ENCODE peak calls at places on chromosomes 11 and 22, in six cellular contexts. One of them, this sample, is unnamed.
A peak's percentile ranks its signal among the peaks of the same experiment; 100 is the strongest.

GRCh38 chr11:29318134-29318845 is 698.5 kb downstream of the KCNA4 start:
- DNase-seq in cardiac muscle cell: no peak
- DNase-seq in stomach: no peak
- DNase-seq in body of pancreas: no peak
- DNase-seq in kidney: no peak
- DNase-seq in mammary epithelial cell: peak; percentile 30
- DNase-seq in this sample: no peak

GRCh38 chr22:42644422-42645340 is 4.3 kb upstream of the ATP5MGL start:
- DNase-seq in cardiac muscle cell: peak; percentile 67
- DNase-seq in kidney: no peak
- DNase-seq in stomach: peak; percentile 52
- DNase-seq in body of pancreas: peak; percentile 37
- DNase-seq in mammary epithelial cell: no peak
- DNase-seq in this sample: no peak

GRCh38 chr11:9150501-9150900 is 59.1 kb upstream of the SCUBE2 start:
- DNase-seq in cardiac muscle cell: peak; percentile 39
- DNase-seq in stomach: no peak
- DNase-seq in kidney: no peak
- DNase-seq in mammary epithelial cell: peak; percentile 74
- DNase-seq in body of pancreas: no peak
- DNase-seq in this sample: no peak

GRCh38 chr11:61065955-61066638 is 36.2 kb upstream of the CD5 start:
- DNase-seq in cardiac muscle cell: no peak
- DNase-seq in body of pancreas: no peak
- DNase-seq in mammary epithelial cell: no peak
- DNase-seq in stomach: no peak
- DNase-seq in kidney: no peak
- DNase-seq in this sample: no peak

GRCh38 chr22:45678961-45679912 is 7.6 kb downstream of the ATXN10 start:
- DNase-seq in kidney: no peak
- DNase-seq in mammary epithelial cell: peak; percentile 81
- DNase-seq in body of pancreas: no peak
- DNase-seq in stomach: no peak
- DNase-seq in cardiac muscle cell: no peak
- DNase-seq in this sample: no peak

GRCh38 chr11:115504279-115505158 is at the start of gene CADM1:
- DNase-seq in stomach: peak; percentile 96
- DNase-seq in mammary epithelial cell: peak; percentile 90
- DNase-seq in kidney: peak; percentile 98
- DNase-seq in cardiac muscle cell: peak; percentile 82
- DNase-seq in body of pancreas: peak; percentile 98
- DNase-seq in this sample: peak; percentile 97

GRCh38 chr11:23778971-23779370 is 717.9 kb upstream of the LUZP2 start:
- DNase-seq in stomach: no peak
- DNase-seq in kidney: no peak
- DNase-seq in cardiac muscle cell: peak; percentile 25
- DNase-seq in body of pancreas: no peak
- DNase-seq in mammary epithelial cell: no peak
- DNase-seq in this sample: no peak

GRCh38 chr11:122668562-122669090 is 13.1 kb downstream of the UBASH3B start:
- DNase-seq in cardiac muscle cell: peak; percentile 23
- DNase-seq in mammary epithelial cell: peak; percentile 64
- DNase-seq in body of pancreas: no peak
- DNase-seq in kidney: no peak
- DNase-seq in stomach: no peak
- DNase-seq in this sample: no peak

GRCh38 chr22:42702675-42703074 is 18.0 kb downstream of the A4GALT start:
- DNase-seq in mammary epithelial cell: no peak
- DNase-seq in cardiac muscle cell: no peak
- DNase-seq in kidney: peak; percentile 56
- DNase-seq in body of pancreas: no peak
- DNase-seq in stomach: no peak
- DNase-seq in this sample: no peak

GRCh38 chr22:39530692-39531331 is 1.7 kb downstream of the RPS19BP1 start:
- DNase-seq in cardiac muscle cell: peak; percentile 61
- DNase-seq in body of pancreas: peak; percentile 55
- DNase-seq in kidney: peak; percentile 57
- DNase-seq in mammary epithelial cell: no peak
- DNase-seq in stomach: no peak
- DNase-seq in this sample: peak; percentile 60

GRCh38 chr22:42438293-42438650 is 6.1 kb upstream of the NFAM1 start:
- DNase-seq in stomach: no peak
- DNase-seq in kidney: no peak
- DNase-seq in cardiac muscle cell: no peak
- DNase-seq in body of pancreas: no peak
- DNase-seq in mammary epithelial cell: no peak
- DNase-seq in this sample: no peak

GRCh38 chr11:121300972-121301699 is 8.6 kb downstream of the SC5D start:
- DNase-seq in body of pancreas: no peak
- DNase-seq in kidney: no peak
- DNase-seq in cardiac muscle cell: peak; percentile 38
- DNase-seq in mammary epithelial cell: no peak
- DNase-seq in stomach: no peak
- DNase-seq in this sample: no peak

GRCh38 chr11:35364101-35364780 is 55.1 kb downstream of the SLC1A2 start:
- DNase-seq in cardiac muscle cell: peak; percentile 93
- DNase-seq in stomach: peak; percentile 69
- DNase-seq in mammary epithelial cell: peak; percentile 85
- DNase-seq in kidney: peak; percentile 78
- DNase-seq in body of pancreas: peak; percentile 86
- DNase-seq in this sample: no peak

GRCh38 chr11:119108151-119108856 is 1.2 kb downstream of the C2CD2L start:
- DNase-seq in kidney: peak; percentile 87
- DNase-seq in mammary epithelial cell: peak; percentile 37
- DNase-seq in cardiac muscle cell: peak; percentile 56
- DNase-seq in body of pancreas: peak; percentile 55
- DNase-seq in stomach: peak; percentile 53
- DNase-seq in this sample: peak; percentile 72

GRCh38 chr22:29385305-29385704 is 3.1 kb downstream of the AP1B1 start:
- DNase-seq in mammary epithelial cell: no peak
- DNase-seq in cardiac muscle cell: no peak
- DNase-seq in body of pancreas: no peak
- DNase-seq in kidney: no peak
- DNase-seq in stomach: no peak
- DNase-seq in this sample: no peak

GRCh38 chr11:120334332-120334731 is 1.9 kb upstream of the ARHGEF12 start:
- DNase-seq in body of pancreas: no peak
- DNase-seq in stomach: no peak
- DNase-seq in cardiac muscle cell: no peak
- DNase-seq in mammary epithelial cell: no peak
- DNase-seq in kidney: no peak
- DNase-seq in this sample: no peak

GRCh38 chr11:118304227-118304808 is at the start of gene CD3E:
- DNase-seq in stomach: no peak
- DNase-seq in mammary epithelial cell: no peak
- DNase-seq in cardiac muscle cell: no peak
- DNase-seq in body of pancreas: no peak
- DNase-seq in kidney: no peak
- DNase-seq in this sample: peak; percentile 42

GRCh38 chr22:44883011-44883421 is 126.8 kb downstream of the PHF21B start:
- DNase-seq in body of pancreas: no peak
- DNase-seq in kidney: peak; percentile 67
- DNase-seq in mammary epithelial cell: no peak
- DNase-seq in stomach: no peak
- DNase-seq in cardiac muscle cell: no peak
- DNase-seq in this sample: no peak

GRCh38 chr11:67631853-67632174 is 2.1 kb upstream of the NUDT8 start:
- DNase-seq in kidney: no peak
- DNase-seq in mammary epithelial cell: no peak
- DNase-seq in stomach: no peak
- DNase-seq in body of pancreas: no peak
- DNase-seq in cardiac muscle cell: no peak
- DNase-seq in this sample: no peak
- H3K4me3 ChIP-seq in kidney: no peak overlapping the region
- H3K4me3 ChIP-seq in mammary epithelial cell: no peak overlapping the region
- H3K4me3 ChIP-seq in stomach: no peak overlapping the region
- H3K4me3 ChIP-seq in body of pancreas: no peak overlapping the region
- H3K4me3 ChIP-seq in cardiac muscle cell: no peak overlapping the region
- H3K4me3 ChIP-seq in this sample: no peak overlapping the region

GRCh38 chr11:126561327-126561893 is 205.9 kb downstream of the ST3GAL4 start:
- DNase-seq in cardiac muscle cell: peak; percentile 75
- DNase-seq in stomach: no peak
- DNase-seq in mammary epithelial cell: peak; percentile 41
- DNase-seq in body of pancreas: peak; percentile 33
- DNase-seq in kidney: no peak
- DNase-seq in this sample: peak; percentile 73

GRCh38 chr11:126570489-126570888 is 215.0 kb downstream of the ST3GAL4 start:
- DNase-seq in stomach: no peak
- DNase-seq in body of pancreas: no peak
- DNase-seq in kidney: peak; percentile 10
- DNase-seq in cardiac muscle cell: no peak
- DNase-seq in mammary epithelial cell: no peak
- DNase-seq in this sample: peak; percentile 2

GRCh38 chr11:126567419-126567818 is 211.9 kb downstream of the ST3GAL4 start:
- DNase-seq in mammary epithelial cell: no peak
- DNase-seq in kidney: no peak
- DNase-seq in cardiac muscle cell: no peak
- DNase-seq in stomach: no peak
- DNase-seq in body of pancreas: peak; percentile 38
- DNase-seq in this sample: no peak

GRCh38 chr11:126564588-126564987 is 209.1 kb downstream of the ST3GAL4 start:
- DNase-seq in cardiac muscle cell: no peak
- DNase-seq in stomach: no peak
- DNase-seq in kidney: no peak
- DNase-seq in mammary epithelial cell: no peak
- DNase-seq in body of pancreas: no peak
- DNase-seq in this sample: no peak
- TF ChIP-seq CTCF in cardiac muscle cell: no peak
- TF ChIP-seq CTCF in stomach: no peak
- TF ChIP-seq CTCF in kidney: no peak
- TF ChIP-seq CTCF in mammary epithelial cell: no peak
- TF ChIP-seq CTCF in body of pancreas: no peak
- TF ChIP-seq CTCF in this sample: no peak

GRCh38 chr11:48216510-48216909 is at the start of gene OR4B1:
- DNase-seq in cardiac muscle cell: no peak
- DNase-seq in kidney: no peak
- DNase-seq in body of pancreas: no peak
- DNase-seq in mammary epithelial cell: no peak
- DNase-seq in stomach: no peak
- DNase-seq in this sample: no peak
- H3K9me3 ChIP-seq in cardiac muscle cell: no peaks in the 10 kb centered on the region
- H3K9me3 ChIP-seq in kidney: no peaks in the 10 kb centered on the region
- H3K9me3 ChIP-seq in body of pancreas: no peaks in the 10 kb centered on the region
- H3K9me3 ChIP-seq in mammary epithelial cell: peaks cover 10% of the 10 kb centered on the region
- H3K9me3 ChIP-seq in stomach: no peaks in the 10 kb centered on the region
- H3K9me3 ChIP-seq in this sample: no peaks in the 10 kb centered on the region

DNA sequence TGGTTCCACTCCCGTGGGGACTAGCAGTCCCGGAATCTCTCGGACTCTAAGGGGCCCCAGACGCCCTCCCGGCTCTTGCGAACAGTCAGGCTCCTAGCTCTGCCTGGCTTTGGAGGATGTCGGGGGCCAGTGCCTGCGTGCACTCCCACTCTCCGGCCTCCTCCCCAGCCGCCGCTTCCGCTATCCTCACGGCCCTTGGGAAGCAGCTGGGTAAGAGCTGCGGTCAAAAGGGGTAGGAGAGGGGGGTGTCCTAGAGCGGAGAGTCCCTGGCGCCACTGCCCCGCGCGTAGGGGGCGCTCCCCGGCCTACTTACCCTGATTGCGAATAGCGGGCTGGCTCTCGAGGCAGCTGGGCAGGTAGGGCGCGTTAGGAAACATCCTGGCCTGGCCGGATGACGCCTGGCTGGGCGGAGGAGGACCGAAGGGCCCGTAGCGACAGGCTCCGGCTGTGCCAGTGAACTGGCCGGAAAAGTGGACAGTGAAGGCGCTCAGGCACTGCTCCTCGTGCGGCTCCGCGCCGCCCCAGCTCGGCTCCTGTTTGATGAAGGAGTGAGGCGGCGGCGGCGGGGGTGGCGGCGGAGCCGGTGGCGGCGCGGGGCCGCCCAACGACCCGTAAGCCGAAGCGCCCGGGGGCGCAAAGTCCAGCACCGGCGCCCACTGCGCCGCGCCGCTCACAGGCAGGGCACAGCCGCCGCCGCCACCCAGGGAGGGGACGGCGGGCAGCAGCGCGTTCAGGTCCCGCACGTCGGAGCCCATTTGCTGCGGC is 770 bp downstream of the WT1 start:
- DNase-seq in mammary epithelial cell: no peak
- DNase-seq in body of pancreas: no peak
- DNase-seq in kidney: no peak
- DNase-seq in cardiac muscle cell: peak; percentile 87
- DNase-seq in stomach: no peak
- DNase-seq in this sample: no peak
- H3K4me3 ChIP-seq in mammary epithelial cell: peak overlapping the region; percentile 5
- H3K4me3 ChIP-seq in body of pancreas: no peak overlapping the region
- H3K4me3 ChIP-seq in kidney: peak overlapping the region; percentile 56
- H3K4me3 ChIP-seq in cardiac muscle cell: peak overlapping the region; percentile 22
- H3K4me3 ChIP-seq in stomach: peak overlapping the region; percentile 39
- H3K4me3 ChIP-seq in this sample: no peak overlapping the region

DNA sequence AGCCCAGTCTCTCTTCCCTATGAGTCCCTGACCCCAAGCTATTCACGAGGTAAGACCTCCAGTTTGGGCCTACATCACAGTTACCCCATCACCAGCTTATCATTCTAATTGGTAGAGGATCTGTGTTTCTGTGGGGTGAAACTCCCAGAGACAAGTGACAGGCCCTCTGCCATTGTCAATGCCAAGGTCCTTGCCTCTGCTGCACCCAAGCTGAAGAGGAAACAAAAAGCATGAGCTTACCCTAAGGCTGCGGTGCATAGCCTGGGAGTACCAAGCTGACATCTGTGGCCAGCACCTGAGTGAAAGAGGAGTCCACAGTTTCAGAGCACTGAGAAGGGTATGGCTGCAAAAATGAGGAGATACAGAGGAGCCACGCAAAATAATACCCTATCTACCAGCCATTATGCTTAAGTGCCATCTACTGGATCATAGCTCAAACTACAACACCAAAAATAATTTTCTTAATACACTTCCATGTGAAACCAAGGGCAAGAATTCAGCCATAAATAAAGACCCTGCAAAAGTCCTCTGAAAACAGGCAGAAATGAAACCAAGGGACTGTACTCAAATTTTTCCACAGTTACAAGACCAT is 62.3 kb upstream of the ANO5 start:
- DNase-seq in body of pancreas: no peak
- DNase-seq in stomach: no peak
- DNase-seq in kidney: no peak
- DNase-seq in mammary epithelial cell: no peak
- DNase-seq in cardiac muscle cell: no peak
- DNase-seq in this sample: peak; percentile 52
- TF ChIP-seq CTCF in body of pancreas: peak; percentile 49
- TF ChIP-seq CTCF in stomach: no peak
- TF ChIP-seq CTCF in kidney: peak; percentile 54
- TF ChIP-seq CTCF in mammary epithelial cell: peak; percentile 52
- TF ChIP-seq CTCF in cardiac muscle cell: no peak
- TF ChIP-seq CTCF in this sample: peak; percentile 67

GRCh38 chr11:91981995-91982394 is 242.6 kb upstream of the FAT3 start:
- DNase-seq in body of pancreas: peak; percentile 67
- DNase-seq in kidney: no peak
- DNase-seq in mammary epithelial cell: peak; percentile 88
- DNase-seq in stomach: no peak
- DNase-seq in cardiac muscle cell: peak; percentile 93
- DNase-seq in this sample: no peak
- H3K9me3 ChIP-seq in body of pancreas: no peaks in the 10 kb centered on the region
- H3K9me3 ChIP-seq in kidney: no peaks in the 10 kb centered on the region
- H3K9me3 ChIP-seq in mammary epithelial cell: no peaks in the 10 kb centered on the region
- H3K9me3 ChIP-seq in stomach: no peaks in the 10 kb centered on the region
- H3K9me3 ChIP-seq in cardiac muscle cell: no peaks in the 10 kb centered on the region
- H3K9me3 ChIP-seq in this sample: no peaks in the 10 kb centered on the region

GRCh38 chr11:36594316-36594989 is at the start of gene IFTAP:
- DNase-seq in cardiac muscle cell: peak; percentile 94
- DNase-seq in mammary epithelial cell: peak; percentile 90
- DNase-seq in kidney: peak; percentile 72
- DNase-seq in body of pancreas: peak; percentile 83
- DNase-seq in stomach: peak; percentile 42
- DNase-seq in this sample: peak; percentile 21
- H3K4me3 ChIP-seq in cardiac muscle cell: peak within 1 kb of the TSS; percentile 85
- H3K4me3 ChIP-seq in mammary epithelial cell: peak within 1 kb of the TSS; percentile 83
- H3K4me3 ChIP-seq in kidney: peak within 1 kb of the TSS; percentile 88
- H3K4me3 ChIP-seq in body of pancreas: peak within 1 kb of the TSS; percentile 48
- H3K4me3 ChIP-seq in stomach: peak within 1 kb of the TSS; percentile 76
- H3K4me3 ChIP-seq in this sample: peak within 1 kb of the TSS; percentile 48

GRCh38 chr11:2074266-2074825 is 64.8 kb downstream of the IGF2 start:
- DNase-seq in mammary epithelial cell: no peak
- DNase-seq in stomach: peak; percentile 23
- DNase-seq in kidney: no peak
- DNase-seq in cardiac muscle cell: no peak
- DNase-seq in body of pancreas: no peak
- DNase-seq in this sample: no peak
- TF ChIP-seq CTCF in mammary epithelial cell: peak; percentile 28
- TF ChIP-seq CTCF in stomach: no peak
- TF ChIP-seq CTCF in kidney: no peak
- TF ChIP-seq CTCF in cardiac muscle cell: peak; percentile 29
- TF ChIP-seq CTCF in body of pancreas: no peak
- TF ChIP-seq CTCF in this sample: peak; percentile 35